ENCODE peak calls at places on chromosomes 16 and 17, in ten cellular contexts. H, T, P, S, E, O, L, Z, B and N are unnamed samples.

GRCh38 chr16:88769617-88770458 is 15.2 kb downstream of the PIEZO1 start:
- DNase-seq in T (no peak), Z (no peak), P (peak; percentile 25), O (no peak), L (no peak), E (peak; percentile 43), S (peak; percentile 40), B (peak; percentile 34), H (peak; percentile 73), N (peak; percentile 85)

GRCh38 chr17:45971698-45972141 is 27.3 kb upstream of the STH start:
- DNase-seq in L (no peak), Z (no peak), P (no peak), H (no peak), B (no peak), S (no peak), T (no peak), O (no peak), E (no peak), N (no peak)

GRCh38 chr17:57455063-57455914 is 199.0 kb downstream of the MSI2 start:
- DNase-seq in T (no peak), S (no peak), H (no peak), L (peak; percentile 28), P (peak; percentile 93), B (peak; percentile 33), O (no peak), Z (no peak), E (no peak), N (no peak)

GRCh38 chr17:28368306-28368831 is 1.7 kb downstream of the VTN start:
- DNase-seq in B (no peak), H (no peak), O (no peak), T (no peak), E (no peak), S (no peak), P (no peak), Z (no peak), L (no peak), N (no peak)

GRCh38 chr16:23296994-23297393 is 5.1 kb upstream of the SCNN1B start:
- DNase-seq in T (no peak), O (peak; percentile 4), H (no peak), Z (no peak), E (peak; percentile 32), L (no peak), P (no peak), S (peak; percentile 34), B (peak; percentile 17), N (peak; percentile 65)

GRCh38 chr17:9343513-9343912 is 232.1 kb downstream of the STX8 start:
- DNase-seq in B (no peak), S (no peak), Z (no peak), O (no peak), T (no peak), H (no peak), L (no peak), E (no peak), P (no peak), N (no peak)

GRCh38 chr16:12099451-12100123 is 123.1 kb downstream of the SNX29 start:
- DNase-seq in O (no peak), S (peak; percentile 19), B (no peak), P (no peak), Z (no peak), T (no peak), H (no peak), E (no peak), L (no peak), N (no peak)

GRCh38 chr16:84737658-84738057 is 37.9 kb downstream of the USP10 start:
- DNase-seq in P (no peak), Z (no peak), H (no peak), O (no peak), S (no peak), E (no peak), B (no peak), T (peak; percentile 22), L (no peak), N (peak; percentile 74)

GRCh38 chr16:52488837-52489289 is 58.1 kb downstream of the TOX3 start:
- DNase-seq in L (no peak), E (no peak), H (no peak), P (no peak), T (no peak), S (no peak), O (no peak), B (no peak), Z (no peak), N (no peak)

GRCh38 chr17:8150194-8151119 is 1.7 kb downstream of the PER1 start:
- DNase-seq in B (no peak), L (peak; percentile 31), Z (no peak), T (no peak), P (no peak), H (no peak), S (peak; percentile 33), E (no peak), O (no peak), N (no peak)